ENCODE peak calls at places on chromosomes 5 and 9, in five cellular contexts. C is adipocyte, P is lower lobe of right lung, E is adrenal gland, Y is GM23248. H is an unnamed sample. For H3K9me3, the result is how much of the 10 kb centered on the place peaks cover.

GRCh38 chr9:14687042-14687719 is 6.1 kb downstream of the ZDHHC21 start:
- DNase-seq in C (peak), E (no peak), Y (peak), P (no peak), H (peak)

GRCh38 chr5:123610665-123611406 is 98.9 kb downstream of the CSNK1G3 start:
- DNase-seq in C (peak), P (no peak), E (peak), Y (peak), H (no peak)

GRCh38 chr5:31638748-31639418 is at the start of gene PDZD2:
- DNase-seq in C (peak), P (peak), Y (peak), E (peak), H (peak)

GRCh38 chr5:125552486-125552885 is 806.0 kb upstream of the ZNF608 start:
- DNase-seq in C (no peak), E (no peak), Y (peak), P (no peak), H (no peak)

GRCh38 chr5:96957125-96958041 is 21.5 kb downstream of the LNPEP start:
- DNase-seq in Y (no peak), P (no peak), C (no peak), E (no peak), H (no peak)

GRCh38 chr9:98362624-98363023 is 107.2 kb upstream of the TBC1D2 start:
- DNase-seq in E (no peak), P (no peak), C (no peak), Y (no peak), H (no peak)

GRCh38 chr9:77162366-77162765 is 15.0 kb upstream of the VPS13A start:
- DNase-seq in Y (no peak), C (no peak), P (no peak), E (no peak), H (no peak)

GRCh38 chr5:67814569-67815311 is 400.8 kb upstream of the PIK3R1 start:
- DNase-seq in C (no peak), Y (no peak), E (no peak), P (no peak), H (no peak)

GRCh38 chr5:72324186-72324825 is 4.1 kb downstream of the PTCD2 start:
- DNase-seq in P (no peak), E (no peak), C (no peak), Y (peak), H (no peak)

GRCh38 chr5:59479084-59479483 is 414.4 kb downstream of the PDE4D start:
- DNase-seq in C (no peak), P (no peak), E (no peak), Y (no peak), H (no peak)

GRCh38 chr9:31535659-31536058 is 848.8 kb upstream of the ACO1 start:
- DNase-seq in Y (no peak), P (no peak), E (no peak), C (peak), H (no peak)

GRCh38 chr9:13915591-13916301 is 398.2 kb downstream of the NFIB start:
- DNase-seq in Y (peak), C (peak), E (no peak), P (no peak), H (no peak)

GRCh38 chr9:100294806-100295205 is 57.9 kb downstream of the TEX10 start:
- DNase-seq in E (no peak), C (no peak), P (no peak), Y (no peak), H (no peak)

GRCh38 chr5:115237066-115237465 is 25.6 kb downstream of the PGGT1B start:
- DNase-seq in Y (no peak), P (no peak), E (no peak), C (no peak), H (no peak)

GRCh38 chr9:121741198-121741918 is 89.9 kb downstream of the DAB2IP start:
- DNase-seq in Y (no peak), P (no peak), C (no peak), E (no peak), H (no peak)

DNA sequence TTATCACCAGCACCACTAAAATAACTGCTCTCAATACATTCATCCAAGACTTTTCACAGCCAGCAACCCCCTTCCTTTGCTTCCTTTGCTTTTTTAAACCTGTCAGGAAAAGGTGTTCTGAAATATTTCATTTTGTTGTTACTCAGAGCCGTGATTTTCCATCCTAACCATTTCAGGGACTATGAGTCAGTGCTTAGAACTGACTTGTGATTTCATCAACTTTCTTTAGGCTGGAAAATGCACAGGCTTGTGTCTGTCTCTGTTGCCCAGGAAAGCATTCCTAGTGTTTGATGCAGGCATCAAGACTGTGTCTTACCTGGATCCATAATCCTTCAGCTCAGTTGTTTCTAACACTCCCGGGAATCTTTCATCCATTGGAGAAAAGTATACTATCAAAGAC is 805.6 kb downstream of the BRINP1 start:
- DNase-seq in Y (peak), P (no peak), E (no peak), C (peak), H (no peak)
- H3K9me3 ChIP-seq in Y (under half), P (under half), E (under half), C (under half), H (under half)

DNA sequence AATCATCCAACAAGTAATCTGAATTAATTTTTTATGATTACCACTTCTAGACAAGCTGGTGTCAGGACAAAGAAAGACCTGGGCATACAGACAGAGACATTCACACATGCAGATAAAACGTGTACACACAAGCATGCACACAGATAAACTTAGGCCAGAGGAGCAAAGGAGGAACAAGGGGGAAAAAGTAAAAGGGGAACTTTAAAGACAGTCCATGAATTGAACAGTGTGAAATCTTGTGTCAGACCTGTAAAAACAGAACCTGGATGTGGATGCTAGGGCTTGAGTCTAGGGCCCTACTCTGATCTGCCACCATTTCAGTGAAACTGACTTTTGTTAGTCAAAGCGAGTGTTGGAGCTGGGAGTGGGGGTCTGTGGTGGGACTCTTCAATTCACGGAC is 11.2 kb upstream of the ZSWIM6 start:
- DNase-seq in Y (no peak), C (no peak), P (no peak), E (no peak), H (no peak)
- H3K9me3 ChIP-seq in Y (under half), C (under half), P (under half), E (under half), H (under half)

GRCh38 chr5:140801494-140801841 is 611 bp downstream of the PCDHA3 start:
- DNase-seq in P (no peak), Y (peak), E (no peak), C (no peak), H (no peak)

GRCh38 chr5:140795259-140795641 is 598 bp downstream of the PCDHA2 start:
- DNase-seq in E (no peak), C (peak), P (no peak), Y (peak), H (no peak)

GRCh38 chr5:140800816-140801493 is at the start of gene PCDHA3:
- DNase-seq in E (no peak), Y (peak), P (no peak), C (peak), H (no peak)

GRCh38 chr5:140794594-140795258 is at the start of gene PCDHA2:
- DNase-seq in E (no peak), P (no peak), C (peak), Y (peak), H (no peak)

DNA sequence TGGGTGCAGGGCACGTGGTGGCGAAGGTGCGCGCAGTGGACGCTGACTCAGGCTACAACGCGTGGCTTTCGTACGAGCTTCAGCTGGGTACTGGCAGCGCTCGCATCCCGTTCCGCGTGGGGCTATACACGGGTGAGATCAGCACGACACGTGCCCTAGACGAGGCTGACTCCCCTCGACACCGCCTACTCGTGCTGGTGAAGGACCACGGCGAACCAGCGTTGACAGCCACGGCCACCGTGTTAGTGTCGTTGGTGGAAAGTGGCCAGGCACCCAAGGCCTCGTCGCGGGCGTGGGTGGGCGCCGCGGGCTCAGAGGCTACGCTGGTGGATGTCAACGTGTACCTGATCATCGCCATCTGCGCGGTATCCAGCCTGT is 2.1 kb downstream of the PCDHA2 start:
- DNase-seq in E (no peak), P (no peak), Y (no peak), C (no peak), H (peak)
- H3K9me3 ChIP-seq in E (under half), P (under half), Y (under half), C (half or more), H (under half)

GRCh38 chr9:79641055-79641454 is 69.3 kb downstream of the TLE4 start:
- DNase-seq in P (no peak), C (peak), Y (no peak), E (no peak), H (no peak)
- H3K9me3 ChIP-seq in P (under half), C (under half), Y (under half), E (under half), H (under half)

GRCh38 chr5:80240368-80240986 is 15.4 kb downstream of the SERINC5 start:
- DNase-seq in P (no peak), C (no peak), E (no peak), Y (no peak), H (no peak)

GRCh38 chr5:80243567-80243966 is 12.3 kb downstream of the SERINC5 start:
- DNase-seq in E (no peak), C (no peak), P (no peak), Y (no peak), H (no peak)

GRCh38 chr5:80245986-80246781 is 9.7 kb downstream of the SERINC5 start:
- DNase-seq in P (no peak), Y (peak), E (no peak), C (peak), H (no peak)

GRCh38 chr5:80239680-80240367 is 16.0 kb downstream of the SERINC5 start:
- DNase-seq in E (no peak), P (no peak), C (no peak), Y (peak), H (no peak)

DNA sequence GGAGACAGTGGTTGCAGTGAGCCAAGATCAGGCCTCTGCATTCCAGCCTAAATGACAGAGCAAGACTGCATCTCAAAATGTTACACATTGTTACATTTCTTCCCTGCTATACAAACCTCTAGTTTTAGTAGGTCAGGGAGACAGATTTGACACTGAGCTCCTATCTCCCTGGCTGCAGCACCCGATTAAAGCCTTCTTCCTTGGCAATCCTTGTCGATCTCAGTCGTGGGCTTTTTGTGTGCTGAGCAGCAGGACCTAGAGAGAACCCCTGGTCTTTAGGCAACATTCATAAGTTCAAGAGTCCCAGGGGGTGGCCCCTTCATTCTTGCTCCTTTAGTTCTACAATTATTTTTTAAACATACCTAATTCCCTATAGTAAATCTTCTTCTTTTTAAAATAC is 13.0 kb downstream of the SERINC5 start:
- DNase-seq in E (no peak), P (no peak), C (no peak), Y (no peak), H (no peak)
- H3K9me3 ChIP-seq in E (under half), P (under half), C (under half), Y (under half), H (under half)

DNA sequence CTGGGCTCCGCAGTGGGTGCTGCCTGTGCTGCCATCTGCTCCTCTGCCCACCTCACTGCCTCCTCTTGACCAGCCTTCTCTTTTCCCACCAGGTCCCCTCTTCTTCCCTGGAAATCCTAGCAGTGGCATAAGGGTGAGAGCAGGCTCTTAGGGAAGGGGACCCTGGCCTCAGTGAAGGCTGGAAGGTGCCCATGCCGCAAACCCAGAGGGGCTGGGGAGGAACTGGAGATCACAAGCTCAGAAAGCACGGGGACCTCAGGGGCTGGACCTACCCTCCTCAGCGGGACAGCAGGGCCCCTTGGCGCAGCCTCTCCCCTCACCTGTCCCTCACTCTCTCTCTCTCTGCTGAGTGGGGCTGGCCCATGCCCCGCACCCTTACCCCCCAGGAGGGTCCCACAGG is 144.4 kb upstream of the IRX2 start:
- DNase-seq in E (no peak), P (no peak), Y (no peak), C (no peak), H (no peak)
- H3K9me3 ChIP-seq in E (under half), P (under half), Y (under half), C (under half), H (under half)

DNA sequence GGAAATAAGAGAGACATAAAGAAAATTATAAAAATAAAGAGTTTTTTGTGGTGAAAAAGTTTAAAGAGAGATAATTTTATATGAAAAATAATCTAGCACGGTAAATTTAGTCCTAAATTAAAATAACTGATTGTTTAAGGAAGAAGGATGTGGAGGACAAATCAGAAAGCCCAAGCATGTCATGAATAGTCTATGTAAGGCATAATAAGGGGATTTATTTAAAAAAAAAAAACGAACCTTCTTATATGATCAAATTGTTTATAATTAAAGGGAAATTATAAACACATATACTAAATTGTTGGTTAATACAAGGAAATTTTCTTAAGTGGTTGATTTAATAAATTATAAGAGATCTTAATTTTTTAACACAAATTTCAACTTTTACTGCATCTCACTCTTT is 551.8 kb upstream of the TYRP1 start:
- DNase-seq in E (no peak), Y (no peak), C (no peak), P (no peak), H (no peak)
- H3K9me3 ChIP-seq in E (under half), Y (under half), C (under half), P (under half), H (under half)

DNA sequence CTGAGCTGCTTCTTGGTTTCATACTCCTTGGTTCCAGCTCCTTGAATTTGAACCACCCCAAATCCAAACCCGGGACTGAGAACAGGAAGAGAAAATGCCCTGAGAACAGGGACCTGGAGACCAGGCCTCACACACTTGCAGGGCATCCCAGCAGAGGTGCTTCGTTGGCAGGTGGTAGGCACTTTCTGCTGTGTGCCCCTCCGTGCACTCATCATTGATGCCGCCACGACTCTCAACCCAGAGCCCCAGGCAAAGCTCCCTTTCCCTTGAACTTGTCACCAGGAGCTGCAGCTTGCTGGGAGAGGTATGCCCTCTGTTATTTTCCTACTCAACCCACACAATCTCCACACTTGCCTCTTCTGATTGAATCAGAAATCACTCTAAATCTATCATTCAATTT is 217.8 kb upstream of the IRX1 start:
- DNase-seq in P (no peak), C (no peak), E (no peak), Y (no peak), H (no peak)
- H3K9me3 ChIP-seq in P (under half), C (under half), E (under half), Y (under half), H (under half)

GRCh38 chr5:2719332-2719731 is 32.1 kb downstream of the IRX2 start:
- DNase-seq in C (no peak), Y (no peak), E (no peak), P (no peak), H (no peak)
- H3K9me3 ChIP-seq in C (under half), Y (under half), E (under half), P (under half), H (under half)

GRCh38 chr9:101400120-101400519 is 1.5 kb downstream of the ZNF189 start:
- DNase-seq in P (no peak), Y (peak), C (no peak), E (no peak), H (peak)
- H3K9me3 ChIP-seq in P (under half), Y (under half), C (under half), E (under half), H (under half)

H was measured in aorta.